ENCODE peak calls at places on chromosomes 5 and 9, in seven cellular contexts. One of them, this sample, is unnamed.

GRCh38 chr9:29006603-29007002 is 1433.3 kb upstream of the C9orf72 start:
- DNase-seq in hepatocyte: no peak
- DNase-seq in astrocyte: no peak
- DNase-seq in OCI-LY7: no peak
- DNase-seq in neural progenitor cell: no peak
- DNase-seq in fibroblast of lung: no peak
- DNase-seq in PC-9: no peak
- DNase-seq in this sample: no peak

GRCh38 chr5:89934069-89934468 is 475.5 kb downstream of the CETN3 start:
- DNase-seq in hepatocyte: no peak
- DNase-seq in astrocyte: no peak
- DNase-seq in OCI-LY7: no peak
- DNase-seq in neural progenitor cell: no peak
- DNase-seq in fibroblast of lung: no peak
- DNase-seq in PC-9: no peak
- DNase-seq in this sample: no peak

GRCh38 chr5:83492331-83492730 is 20.8 kb downstream of the VCAN start:
- DNase-seq in hepatocyte: no peak
- DNase-seq in astrocyte: no peak
- DNase-seq in OCI-LY7: no peak
- DNase-seq in neural progenitor cell: no peak
- DNase-seq in fibroblast of lung: no peak
- DNase-seq in PC-9: no peak
- DNase-seq in this sample: no peak

GRCh38 chr5:56026863-56027300 is 32.1 kb upstream of the IL6ST start:
- DNase-seq in hepatocyte: peak
- DNase-seq in astrocyte: peak
- DNase-seq in OCI-LY7: no peak
- DNase-seq in neural progenitor cell: no peak
- DNase-seq in fibroblast of lung: peak
- DNase-seq in PC-9: peak
- DNase-seq in this sample: no peak

GRCh38 chr9:38084556-38084880 is 15.5 kb upstream of the SHB start:
- DNase-seq in hepatocyte: no peak
- DNase-seq in astrocyte: no peak
- DNase-seq in OCI-LY7: no peak
- DNase-seq in neural progenitor cell: peak
- DNase-seq in fibroblast of lung: no peak
- DNase-seq in PC-9: no peak
- DNase-seq in this sample: no peak

GRCh38 chr5:1547236-1547635 is 23.5 kb upstream of the LPCAT1 start:
- DNase-seq in hepatocyte: no peak
- DNase-seq in astrocyte: no peak
- DNase-seq in OCI-LY7: no peak
- DNase-seq in neural progenitor cell: no peak
- DNase-seq in fibroblast of lung: no peak
- DNase-seq in PC-9: no peak
- DNase-seq in this sample: no peak

GRCh38 chr5:56812110-56812509 is 3.2 kb upstream of the MAP3K1 start:
- DNase-seq in hepatocyte: peak
- DNase-seq in astrocyte: no peak
- DNase-seq in OCI-LY7: peak
- DNase-seq in neural progenitor cell: no peak
- DNase-seq in fibroblast of lung: no peak
- DNase-seq in PC-9: peak
- DNase-seq in this sample: no peak

GRCh38 chr5:150272531-150272930 is 17.0 kb downstream of the CAMK2A start:
- DNase-seq in hepatocyte: peak
- DNase-seq in astrocyte: no peak
- DNase-seq in OCI-LY7: peak
- DNase-seq in neural progenitor cell: peak
- DNase-seq in fibroblast of lung: peak
- DNase-seq in PC-9: peak
- DNase-seq in this sample: peak

GRCh38 chr5:143663872-143664271 is 148.1 kb upstream of the HMHB1 start:
- DNase-seq in hepatocyte: no peak
- DNase-seq in astrocyte: no peak
- DNase-seq in OCI-LY7: no peak
- DNase-seq in neural progenitor cell: no peak
- DNase-seq in fibroblast of lung: no peak
- DNase-seq in PC-9: no peak
- DNase-seq in this sample: no peak

GRCh38 chr9:81320909-81321482 is 368.4 kb downstream of the TLE1 start:
- DNase-seq in hepatocyte: no peak
- DNase-seq in astrocyte: no peak
- DNase-seq in OCI-LY7: no peak
- DNase-seq in neural progenitor cell: no peak
- DNase-seq in fibroblast of lung: no peak
- DNase-seq in PC-9: no peak
- DNase-seq in this sample: no peak

GRCh38 chr5:56269216-56269927 is 36.2 kb upstream of the ANKRD55 start:
- DNase-seq in hepatocyte: peak
- DNase-seq in astrocyte: peak
- DNase-seq in OCI-LY7: peak
- DNase-seq in neural progenitor cell: peak
- DNase-seq in fibroblast of lung: peak
- DNase-seq in PC-9: peak
- DNase-seq in this sample: peak

GRCh38 chr5:90136952-90137528 is 272.5 kb downstream of the CETN3 start:
- DNase-seq in hepatocyte: no peak
- DNase-seq in astrocyte: no peak
- DNase-seq in OCI-LY7: no peak
- DNase-seq in neural progenitor cell: no peak
- DNase-seq in fibroblast of lung: no peak
- DNase-seq in PC-9: no peak
- DNase-seq in this sample: no peak

GRCh38 chr9:114364528-114365041 is 23.2 kb downstream of the AKNA start:
- DNase-seq in hepatocyte: no peak
- DNase-seq in astrocyte: no peak
- DNase-seq in OCI-LY7: peak
- DNase-seq in neural progenitor cell: no peak
- DNase-seq in fibroblast of lung: no peak
- DNase-seq in PC-9: peak
- DNase-seq in this sample: no peak

GRCh38 chr5:180071418-180072255 is at the start of gene RNF130:
- DNase-seq in hepatocyte: peak
- DNase-seq in astrocyte: peak
- DNase-seq in OCI-LY7: peak
- DNase-seq in neural progenitor cell: peak
- DNase-seq in fibroblast of lung: peak
- DNase-seq in PC-9: peak
- DNase-seq in this sample: peak

GRCh38 chr5:9112520-9113291 is 433.2 kb downstream of the SEMA5A start:
- DNase-seq in hepatocyte: no peak
- DNase-seq in astrocyte: peak
- DNase-seq in OCI-LY7: no peak
- DNase-seq in neural progenitor cell: no peak
- DNase-seq in fibroblast of lung: peak
- DNase-seq in PC-9: no peak
- DNase-seq in this sample: no peak

GRCh38 chr5:80191991-80192398 is 63.9 kb downstream of the SERINC5 start:
- DNase-seq in hepatocyte: no peak
- DNase-seq in astrocyte: no peak
- DNase-seq in OCI-LY7: peak
- DNase-seq in neural progenitor cell: peak
- DNase-seq in fibroblast of lung: no peak
- DNase-seq in PC-9: no peak
- DNase-seq in this sample: peak

GRCh38 chr5:317086-317811 is 4.3 kb upstream of the AHRR start:
- DNase-seq in hepatocyte: peak
- DNase-seq in astrocyte: peak
- DNase-seq in OCI-LY7: peak
- DNase-seq in neural progenitor cell: peak
- DNase-seq in fibroblast of lung: peak
- DNase-seq in PC-9: no peak
- DNase-seq in this sample: peak

GRCh38 chr5:91499943-91500531 is 116.9 kb upstream of the ARRDC3 start:
- DNase-seq in hepatocyte: peak
- DNase-seq in astrocyte: peak
- DNase-seq in OCI-LY7: peak
- DNase-seq in neural progenitor cell: peak
- DNase-seq in fibroblast of lung: peak
- DNase-seq in PC-9: peak
- DNase-seq in this sample: peak

GRCh38 chr9:76926324-76926731 is 20.4 kb upstream of the PRUNE2 start:
- DNase-seq in hepatocyte: no peak
- DNase-seq in astrocyte: peak
- DNase-seq in OCI-LY7: no peak
- DNase-seq in neural progenitor cell: no peak
- DNase-seq in fibroblast of lung: peak
- DNase-seq in PC-9: no peak
- DNase-seq in this sample: no peak

GRCh38 chr9:16784002-16784401 is 86.5 kb downstream of the BNC2 start:
- DNase-seq in hepatocyte: no peak
- DNase-seq in astrocyte: no peak
- DNase-seq in OCI-LY7: no peak
- DNase-seq in neural progenitor cell: no peak
- DNase-seq in fibroblast of lung: no peak
- DNase-seq in PC-9: no peak
- DNase-seq in this sample: no peak
- TF ChIP-seq CTCF in hepatocyte: no peak
- TF ChIP-seq CTCF in astrocyte: no peak
- TF ChIP-seq CTCF in OCI-LY7: no peak
- TF ChIP-seq CTCF in neural progenitor cell: no peak
- TF ChIP-seq CTCF in fibroblast of lung: no peak
- TF ChIP-seq CTCF in PC-9: no peak
- TF ChIP-seq CTCF in this sample: no peak

DNA sequence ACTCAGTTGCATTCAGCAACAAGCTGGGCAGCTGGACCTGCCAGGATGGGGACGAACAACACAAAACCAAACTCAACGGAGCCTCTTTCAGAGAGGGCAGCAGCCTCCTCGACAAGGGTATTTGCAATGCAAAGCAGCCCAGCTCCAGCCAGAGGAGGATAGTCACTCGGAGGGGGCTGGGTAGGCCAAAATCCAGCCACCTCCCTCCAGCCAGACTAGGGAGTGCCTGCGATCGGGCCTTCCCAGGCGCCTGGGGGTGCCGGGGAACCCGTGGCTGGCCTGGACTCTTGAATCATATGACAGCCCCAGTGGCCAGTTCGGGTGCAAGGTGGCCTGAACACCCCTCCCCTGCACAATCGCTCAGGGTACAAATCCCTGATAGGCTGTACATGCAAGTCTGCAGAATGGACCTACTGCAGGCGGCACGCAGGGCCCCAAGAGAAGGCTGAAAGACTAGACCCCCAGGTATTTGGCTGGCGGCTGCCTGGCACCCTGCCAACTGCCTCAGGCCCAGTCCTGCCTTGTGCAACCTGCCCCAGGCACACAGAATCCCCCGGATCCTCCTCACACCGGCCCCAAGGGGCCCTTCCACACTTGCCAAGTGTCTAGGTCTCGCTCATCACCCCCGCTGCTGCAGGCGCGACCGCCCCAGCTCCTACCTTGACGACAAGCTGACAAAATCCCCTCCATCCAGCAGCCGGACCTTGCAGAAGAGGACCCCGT is 1.3 kb downstream of the EEIG1 start:
- DNase-seq in hepatocyte: peak
- DNase-seq in astrocyte: peak
- DNase-seq in OCI-LY7: peak
- DNase-seq in neural progenitor cell: peak
- DNase-seq in fibroblast of lung: peak
- DNase-seq in PC-9: no peak
- DNase-seq in this sample: peak
- H2AFZ ChIP-seq in hepatocyte: no peak
- H2AFZ ChIP-seq in astrocyte: peak
- H2AFZ ChIP-seq in OCI-LY7: no peak
- H2AFZ ChIP-seq in neural progenitor cell: no peak
- H2AFZ ChIP-seq in fibroblast of lung: no peak
- H2AFZ ChIP-seq in PC-9: no peak
- H2AFZ ChIP-seq in this sample: no peak

GRCh38 chr9:27248702-27249101 is 48.2 kb downstream of the EQTN start:
- DNase-seq in hepatocyte: no peak
- DNase-seq in astrocyte: no peak
- DNase-seq in OCI-LY7: no peak
- DNase-seq in neural progenitor cell: no peak
- DNase-seq in fibroblast of lung: no peak
- DNase-seq in PC-9: no peak
- DNase-seq in this sample: no peak

GRCh38 chr9:27247756-27248155 is 49.2 kb downstream of the EQTN start:
- DNase-seq in hepatocyte: peak
- DNase-seq in astrocyte: peak
- DNase-seq in OCI-LY7: peak
- DNase-seq in neural progenitor cell: peak
- DNase-seq in fibroblast of lung: peak
- DNase-seq in PC-9: peak
- DNase-seq in this sample: peak
- TF ChIP-seq CTCF in hepatocyte: peak
- TF ChIP-seq CTCF in astrocyte: peak
- TF ChIP-seq CTCF in OCI-LY7: peak
- TF ChIP-seq CTCF in neural progenitor cell: peak
- TF ChIP-seq CTCF in fibroblast of lung: peak
- TF ChIP-seq CTCF in PC-9: peak
- TF ChIP-seq CTCF in this sample: peak

GRCh38 chr5:66929281-66929680 is 267.3 kb downstream of the CD180 start:
- DNase-seq in hepatocyte: no peak
- DNase-seq in astrocyte: no peak
- DNase-seq in OCI-LY7: no peak
- DNase-seq in neural progenitor cell: no peak
- DNase-seq in fibroblast of lung: no peak
- DNase-seq in PC-9: no peak
- DNase-seq in this sample: no peak

GRCh38 chr5:66932446-66932845 is 264.2 kb downstream of the CD180 start:
- DNase-seq in hepatocyte: no peak
- DNase-seq in astrocyte: no peak
- DNase-seq in OCI-LY7: no peak
- DNase-seq in neural progenitor cell: no peak
- DNase-seq in fibroblast of lung: peak
- DNase-seq in PC-9: no peak
- DNase-seq in this sample: no peak

GRCh38 chr5:66929995-66930394 is 266.6 kb downstream of the CD180 start:
- DNase-seq in hepatocyte: no peak
- DNase-seq in astrocyte: no peak
- DNase-seq in OCI-LY7: peak
- DNase-seq in neural progenitor cell: no peak
- DNase-seq in fibroblast of lung: no peak
- DNase-seq in PC-9: no peak
- DNase-seq in this sample: no peak

GRCh38 chr5:66933066-66933465 is 263.5 kb downstream of the CD180 start:
- DNase-seq in hepatocyte: no peak
- DNase-seq in astrocyte: peak
- DNase-seq in OCI-LY7: no peak
- DNase-seq in neural progenitor cell: no peak
- DNase-seq in fibroblast of lung: peak
- DNase-seq in PC-9: no peak
- DNase-seq in this sample: no peak

GRCh38 chr5:66931651-66932050 is 264.9 kb downstream of the CD180 start:
- DNase-seq in hepatocyte: no peak
- DNase-seq in astrocyte: no peak
- DNase-seq in OCI-LY7: no peak
- DNase-seq in neural progenitor cell: no peak
- DNase-seq in fibroblast of lung: no peak
- DNase-seq in PC-9: no peak
- DNase-seq in this sample: no peak
- H2AFZ ChIP-seq in hepatocyte: no peak
- H2AFZ ChIP-seq in astrocyte: no peak
- H2AFZ ChIP-seq in OCI-LY7: no peak
- H2AFZ ChIP-seq in neural progenitor cell: no peak
- H2AFZ ChIP-seq in fibroblast of lung: no peak
- H2AFZ ChIP-seq in PC-9: no peak
- H2AFZ ChIP-seq in this sample: no peak